ENCODE peak calls at places on chromosome 12, in four cellular contexts. T, J, V and Z are unnamed samples.

GRCh38 chr12:42705863-42706262 is 116.3 kb upstream of the PRICKLE1 start:
- DNase-seq in T (no peak), J (no peak), V (no peak), Z (no peak)

GRCh38 chr12:38838211-38838850 is 67.1 kb downstream of the CPNE8 start:
- DNase-seq in T (no peak), J (no peak), V (no peak), Z (no peak)

GRCh38 chr12:100574262-100575074 is 984 bp downstream of the GAS2L3 start:
- DNase-seq in T (peak), J (no peak), V (no peak), Z (no peak)

GRCh38 chr12:39441963-39442894 is 691 bp downstream of the KIF21A start:
- DNase-seq in T (peak), J (peak), V (no peak), Z (peak)

GRCh38 chr12:57033428-57033827 is 16.5 kb downstream of the MYO1A start:
- DNase-seq in T (no peak), J (no peak), V (no peak), Z (no peak)

GRCh38 chr12:47527816-47528215 is 178.0 kb downstream of the RPAP3 start:
- DNase-seq in T (no peak), J (no peak), V (no peak), Z (no peak)

GRCh38 chr12:40697566-40698257 is 5.5 kb downstream of the CNTN1 start:
- DNase-seq in T (no peak), J (no peak), V (no peak), Z (no peak)

GRCh38 chr12:46233418-46233817 is 35.4 kb downstream of the SLC38A1 start:
- DNase-seq in T (no peak), J (no peak), V (no peak), Z (no peak)

GRCh38 chr12:28040251-28040650 is 67.7 kb upstream of the PTHLH start:
- DNase-seq in T (no peak), J (no peak), V (no peak), Z (no peak)

GRCh38 chr12:104136577-104136976 is 1.4 kb downstream of the NFYB start:
- DNase-seq in T (no peak), J (no peak), V (no peak), Z (no peak)

GRCh38 chr12:121787063-121787774 is 6.3 kb downstream of the RHOF start:
- DNase-seq in T (no peak), J (no peak), V (no peak), Z (no peak)

GRCh38 chr12:49098035-49098451 is 3.4 kb upstream of the DHH start:
- DNase-seq in T (peak), J (peak), V (no peak), Z (peak)

GRCh38 chr12:103672401-103673119 is 85.5 kb downstream of the STAB2 start:
- DNase-seq in T (no peak), J (no peak), V (no peak), Z (peak)

GRCh38 chr12:22066235-22066765 is 20.3 kb downstream of the CMAS start:
- DNase-seq in T (no peak), J (no peak), V (no peak), Z (no peak)

GRCh38 chr12:9118161-9118560 is 2.4 kb upstream of the A2M start:
- DNase-seq in T (no peak), J (no peak), V (no peak), Z (no peak)

GRCh38 chr12:92056290-92056689 is 89.4 kb downstream of the BTG1 start:
- DNase-seq in T (no peak), J (no peak), V (no peak), Z (no peak)

GRCh38 chr12:9745191-9745590 is 12.3 kb upstream of the CLECL1 start:
- DNase-seq in T (no peak), J (no peak), V (no peak), Z (no peak)

GRCh38 chr12:45912774-45913173 is 77.6 kb downstream of the SCAF11 start:
- DNase-seq in T (no peak), J (no peak), V (no peak), Z (no peak)

DNA sequence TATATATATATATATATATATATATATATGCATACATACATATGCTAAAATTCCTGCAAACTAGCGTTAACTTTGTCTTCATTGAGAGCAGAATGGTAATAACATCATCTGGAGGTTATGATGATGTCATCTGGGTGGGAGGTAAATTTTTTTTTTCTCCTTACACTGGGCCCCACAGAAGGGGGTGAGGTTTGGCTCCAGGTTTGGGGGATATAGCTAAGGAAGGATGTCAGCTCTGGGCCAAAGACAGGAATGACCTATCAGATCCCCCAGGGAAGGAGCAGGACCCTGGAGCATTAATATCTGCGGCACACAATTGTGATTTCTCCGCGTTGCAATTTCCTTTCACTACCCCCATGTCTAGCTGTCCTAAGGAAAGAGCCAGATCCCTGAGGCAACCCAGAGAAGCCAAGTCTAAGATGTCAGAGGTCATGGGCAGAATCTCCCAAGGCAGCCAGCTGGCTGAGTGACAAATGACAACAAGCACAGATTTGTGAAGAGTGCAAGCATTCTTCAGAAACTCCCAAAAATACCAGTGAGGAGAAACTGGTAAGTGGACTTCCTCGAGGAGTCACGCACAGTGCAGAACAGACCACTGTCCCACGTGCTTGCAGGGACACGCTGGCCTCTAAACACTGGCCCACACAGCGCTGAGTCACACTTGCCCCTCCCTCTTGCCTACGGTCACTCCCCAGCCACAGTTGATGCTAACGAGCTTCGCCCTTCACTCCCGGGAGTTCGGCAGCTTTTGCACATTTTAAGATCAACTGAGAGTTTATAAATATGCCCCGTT is 9.9 kb downstream of the UBC start:
- DNase-seq in T (no peak), J (peak), V (no peak), Z (peak)
- TF ChIP-seq ATF2 in T (no peak), J (no peak), V (no peak), Z (peak)

GRCh38 chr12:2691001-2691339 is 103.8 kb upstream of the FKBP4 start:
- DNase-seq in T (peak), J (no peak), V (no peak), Z (no peak)
- TF ChIP-seq JUN in T (no peak), J (no peak), V (no peak), Z (no peak)

GRCh38 chr12:131990980-131991305 is 41.2 kb downstream of the EP400 start:
- DNase-seq in T (no peak), J (no peak), V (no peak), Z (no peak)
- TF ChIP-seq ATF2 in T (no peak), J (no peak), V (no peak), Z (no peak)

DNA sequence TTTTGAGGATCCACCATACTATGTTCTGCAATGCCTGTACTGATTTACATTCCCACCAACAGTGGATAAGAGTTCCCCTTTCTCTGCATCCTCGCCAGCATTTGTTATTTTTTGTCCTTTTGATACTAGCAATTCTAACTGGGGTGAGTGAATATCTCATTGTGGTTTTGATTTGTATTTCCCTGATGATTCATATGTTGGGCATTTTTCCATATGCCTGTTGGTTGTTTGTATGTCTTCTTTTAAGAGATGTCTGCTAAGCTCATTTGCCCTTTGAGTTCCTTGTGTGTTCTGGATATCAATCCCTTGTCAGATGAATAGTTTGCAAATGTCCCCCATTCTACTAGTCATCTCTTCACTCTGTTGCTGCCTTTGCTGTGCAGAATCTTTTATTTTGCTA is 49.0 kb upstream of the MSRB3 start:
- DNase-seq in T (no peak), J (no peak), V (no peak), Z (no peak)
- TF ChIP-seq JUN in T (no peak), J (no peak), V (no peak), Z (no peak)

GRCh38 chr12:54555670-54556257 is 6.4 kb downstream of the PDE1B start:
- DNase-seq in T (no peak), J (no peak), V (no peak), Z (no peak)

GRCh38 chr12:54544743-54545142 is 4.7 kb upstream of the PDE1B start:
- DNase-seq in T (no peak), J (no peak), V (no peak), Z (no peak)

GRCh38 chr12:54546511-54546910 is 2.9 kb upstream of the PDE1B start:
- DNase-seq in T (no peak), J (no peak), V (no peak), Z (no peak)

GRCh38 chr12:54549774-54550451 is 512 bp downstream of the PDE1B start:
- DNase-seq in T (peak), J (no peak), V (no peak), Z (no peak)
- TF ChIP-seq ATF2 in T (no peak), J (no peak), V (no peak), Z (no peak)

DNA sequence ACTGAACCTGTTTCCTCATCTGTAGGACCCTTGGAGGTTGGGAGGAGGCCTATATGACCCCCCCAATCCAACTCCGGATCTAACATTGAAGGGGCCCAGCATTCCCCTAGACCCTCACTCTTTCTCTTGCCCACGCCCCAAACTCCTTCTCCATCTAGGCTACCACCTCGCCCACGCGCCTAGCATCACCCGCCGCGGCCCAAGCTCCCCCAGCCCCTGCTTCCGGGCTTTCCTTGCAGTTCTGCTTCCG is 468 bp downstream of the CERS5 start:
- DNase-seq in T (no peak), J (peak), V (no peak), Z (no peak)
- TF ChIP-seq JUN in T (no peak), J (no peak), V (no peak), Z (no peak)

GRCh38 chr12:26648999-26649398 is 184.0 kb downstream of the ITPR2 start:
- DNase-seq in T (no peak), J (no peak), V (no peak), Z (no peak)
- TF ChIP-seq ATF2 in T (no peak), J (no peak), V (no peak), Z (no peak)

DNA sequence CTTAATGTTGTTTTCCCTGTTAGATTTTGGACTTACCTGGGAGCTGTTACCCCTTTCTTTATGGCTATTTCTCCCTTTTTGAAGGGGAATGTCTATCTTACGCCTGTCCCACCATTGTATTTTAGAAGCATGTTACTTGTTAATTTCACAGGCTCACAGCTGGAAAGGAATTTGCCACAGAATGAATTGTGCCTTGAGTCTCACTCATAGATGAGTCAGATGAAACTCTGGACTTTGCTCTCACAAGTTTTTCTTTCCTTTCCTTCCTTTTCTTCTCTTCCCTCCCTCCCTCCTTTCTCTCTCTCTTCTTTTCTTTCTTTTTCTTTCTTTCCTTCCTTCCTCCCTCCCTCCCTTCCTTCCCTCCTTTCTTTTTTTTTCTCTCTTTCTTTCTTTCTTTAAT is 9.3 kb upstream of the ATF7IP start:
- DNase-seq in T (no peak), J (no peak), V (no peak), Z (no peak)
- TF ChIP-seq JUN in T (no peak), J (no peak), V (no peak), Z (no peak)

DNA sequence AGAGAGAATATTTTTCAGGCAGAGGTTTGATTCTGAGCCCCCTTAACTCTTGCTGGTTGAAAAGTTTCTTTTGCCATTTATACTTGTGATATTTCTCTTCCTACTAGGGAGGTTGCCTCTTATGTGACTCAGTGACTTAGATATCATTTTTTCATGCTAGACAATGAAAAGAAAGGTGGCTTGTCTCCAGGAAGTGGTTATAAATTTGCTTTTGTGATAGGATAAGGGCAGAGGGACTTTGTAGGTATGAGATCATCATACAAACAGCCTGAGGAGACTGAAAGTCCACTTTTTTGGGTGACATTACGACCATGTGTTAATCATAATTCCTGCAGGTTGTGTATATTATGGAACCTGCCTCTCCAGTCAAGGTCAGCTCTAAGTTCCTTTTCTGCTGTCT is 35.8 kb downstream of the ACSM4 start:
- DNase-seq in T (no peak), J (no peak), V (no peak), Z (no peak)
- TF ChIP-seq ATF2 in T (no peak), J (no peak), V (no peak), Z (no peak)